ENCODE peak calls at places on chromosomes 7 and 10, in eight cellular contexts. P is body of pancreas; Y is cardiac muscle cell; Z is SJCRH30; M is upper lobe of right lung; B is CD8-positive, alpha-beta memory T cell; E is spleen; C is A673. J is an unnamed sample. For H3K27me3, the result is how much of the 10 kb centered on the place peaks cover.

GRCh38 chr7:117145952-117146475 is 176.8 kb downstream of the WNT2 start:
- DNase-seq in P (no peak), Z (no peak), B (no peak), Y (no peak), M (no peak), C (no peak), E (no peak), J (no peak)

GRCh38 chr10:55214608-55215007 is 413.6 kb upstream of the PCDH15 start:
- DNase-seq in Y (no peak), B (no peak), Z (no peak), E (no peak), M (no peak), C (no peak), P (no peak), J (no peak)

GRCh38 chr10:71351628-71352319 is 32.7 kb downstream of the SLC29A3 start:
- DNase-seq in M (no peak), B (no peak), E (no peak), Y (no peak), P (peak), C (no peak), Z (no peak), J (no peak)

GRCh38 chr10:24153016-24153415 is 55.9 kb upstream of the KIAA1217 start:
- DNase-seq in P (no peak), M (no peak), C (peak), Y (no peak), E (no peak), B (no peak), Z (peak), J (no peak)

GRCh38 chr7:108145401-108145800 is 15.2 kb upstream of the LAMB4 start:
- DNase-seq in Y (no peak), E (no peak), C (no peak), M (no peak), Z (no peak), B (no peak), P (no peak), J (no peak)

GRCh38 chr10:114102253-114102652 is 58.6 kb downstream of the ADRB1 start:
- DNase-seq in C (peak), Z (no peak), M (no peak), E (no peak), Y (no peak), P (no peak), B (no peak), J (no peak)

GRCh38 chr7:157568785-157569584 is 232.2 kb downstream of the DNAJB6 start:
- DNase-seq in Z (no peak), M (peak), E (peak), B (peak), C (peak), Y (no peak), P (peak), J (no peak)

GRCh38 chr7:55192718-55193117 is 172.4 kb upstream of the LANCL2 start:
- DNase-seq in C (peak), E (no peak), Z (no peak), B (no peak), M (no peak), Y (no peak), P (no peak), J (no peak)

GRCh38 chr7:33719059-33719581 is 186.2 kb upstream of the BMPER start:
- DNase-seq in Y (peak), M (no peak), E (no peak), B (no peak), P (peak), Z (no peak), C (no peak), J (no peak)

GRCh38 chr10:66322777-66323176 is 603.1 kb upstream of the LRRTM3 start:
- DNase-seq in P (no peak), Y (no peak), E (no peak), C (no peak), M (no peak), B (no peak), Z (no peak), J (no peak)

GRCh38 chr10:54148508-54148907 is 652.5 kb downstream of the PCDH15 start:
- DNase-seq in Z (no peak), B (no peak), P (no peak), Y (no peak), C (no peak), E (no peak), M (no peak), J (no peak)

GRCh38 chr7:41030673-41031072 is 672.2 kb downstream of the INHBA start:
- DNase-seq in M (no peak), Z (no peak), B (no peak), Y (no peak), P (no peak), E (no peak), C (no peak), J (no peak)

GRCh38 chr7:123749537-123749857 is 694 bp upstream of the WASL start:
- DNase-seq in Y (no peak), M (no peak), C (no peak), E (no peak), B (no peak), P (no peak), Z (no peak), J (no peak)

GRCh38 chr7:155558961-155559360 is 12.6 kb upstream of the CNPY1 start:
- DNase-seq in E (peak), M (no peak), B (no peak), Z (no peak), Y (no peak), P (no peak), C (no peak), J (no peak)

GRCh38 chr10:95606922-95607321 is 45.8 kb upstream of the SORBS1 start:
- DNase-seq in Y (no peak), E (no peak), Z (no peak), P (no peak), C (no peak), M (no peak), B (no peak), J (no peak)

DNA sequence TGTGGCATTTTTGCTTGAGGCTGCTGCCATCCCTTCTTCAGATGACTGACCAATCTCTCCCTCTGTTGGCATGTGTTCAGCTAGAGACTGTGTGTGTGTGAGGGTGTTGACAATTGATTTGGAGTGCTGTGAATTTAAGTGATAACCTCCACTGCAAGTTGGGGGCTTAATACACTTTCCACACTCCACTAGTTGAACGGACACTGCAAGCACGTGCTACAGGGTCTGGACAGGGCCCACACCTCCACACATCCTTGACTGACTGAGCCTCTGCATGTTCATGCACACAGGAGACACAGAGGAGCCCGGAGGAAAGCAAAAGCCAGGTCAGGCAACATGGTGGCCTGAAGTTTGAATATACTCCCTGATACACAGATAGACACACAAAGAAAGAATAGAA is 51.3 kb downstream of the BRAF start:
- DNase-seq in E (no peak), M (no peak), C (no peak), Y (peak), Z (no peak), P (no peak), B (no peak), J (no peak)
- H3K27ac ChIP-seq in E (no peak), M (no peak), C (no peak), Y (peak), Z (no peak), P (no peak), B (no peak), J (no peak)

DNA sequence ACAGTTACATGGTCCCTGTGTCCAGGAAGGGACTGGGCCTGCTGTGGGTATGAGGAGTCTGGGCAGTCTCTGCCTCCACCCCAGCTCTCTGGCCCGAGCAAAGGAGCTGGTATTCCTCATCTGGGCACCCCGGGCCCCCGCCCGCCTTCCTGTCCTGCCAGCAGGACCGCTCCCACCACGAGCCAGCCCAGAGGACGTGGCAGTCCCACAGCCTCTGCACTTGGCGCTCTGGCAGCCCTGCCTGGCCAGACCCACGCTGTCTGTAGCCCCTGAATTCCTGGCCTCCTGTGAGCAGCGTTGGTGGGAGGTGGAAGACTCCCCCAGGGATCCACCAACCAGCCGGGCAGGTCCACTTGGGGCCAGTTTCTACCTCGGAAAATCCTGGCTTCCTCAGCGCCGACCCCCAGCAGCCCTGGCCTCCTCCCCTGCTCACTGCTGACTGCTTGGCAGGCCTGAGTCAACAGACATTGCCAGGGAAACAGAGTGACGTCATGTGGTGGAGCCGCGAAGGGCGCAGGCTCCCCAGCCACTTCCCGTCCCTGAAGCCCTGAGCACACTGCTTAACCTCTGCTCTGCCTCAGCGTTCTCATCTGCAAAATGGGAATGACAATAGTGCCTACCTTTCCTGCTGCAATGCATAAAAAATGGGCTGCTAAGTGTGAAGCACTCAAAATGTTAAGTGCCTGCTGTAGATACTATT is 21.6 kb upstream of the LIMK1 start:
- DNase-seq in C (no peak), M (peak), E (peak), B (peak), Z (no peak), P (peak), Y (no peak), J (no peak)
- H3K4me3 ChIP-seq in C (no peak), M (peak), E (no peak), B (no peak), Z (no peak), P (no peak), Y (no peak), J (no peak)

GRCh38 chr7:158588878-158589442 is 1.3 kb upstream of the PTPRN2 start:
- DNase-seq in M (no peak), Y (no peak), Z (no peak), P (no peak), B (no peak), E (no peak), C (no peak), J (no peak)

GRCh38 chr7:158587425-158588084 is at the start of gene PTPRN2:
- DNase-seq in B (peak), P (peak), E (peak), M (peak), Y (peak), C (peak), Z (no peak), J (no peak)

GRCh38 chr7:158588085-158588877 is 658 bp upstream of the PTPRN2 start:
- DNase-seq in M (peak), P (no peak), Z (no peak), Y (no peak), B (no peak), C (no peak), E (no peak), J (no peak)

GRCh38 chr7:158590181-158590530 is 2.5 kb upstream of the PTPRN2 start:
- DNase-seq in Z (no peak), P (no peak), C (no peak), M (no peak), Y (no peak), B (no peak), E (no peak), J (no peak)

DNA sequence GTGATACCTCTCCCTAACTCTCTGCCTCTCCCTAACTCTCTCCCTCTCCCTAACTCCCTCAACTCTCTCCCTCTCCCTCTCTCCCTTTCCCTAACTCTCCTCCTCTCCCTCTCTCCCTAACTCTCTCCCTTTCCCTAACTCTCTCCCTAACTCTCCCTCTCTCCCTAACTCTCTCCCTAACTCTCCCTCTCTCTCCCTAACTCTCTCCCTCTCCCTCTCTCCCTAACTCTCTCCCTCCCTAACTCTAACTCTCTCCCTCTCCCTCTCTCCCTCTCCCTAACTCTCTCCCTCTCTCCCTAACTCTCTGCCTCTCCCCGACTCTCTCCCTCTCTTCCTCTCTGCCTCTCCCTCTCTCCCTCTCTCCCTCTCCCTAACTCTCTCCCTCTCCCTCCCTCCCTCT is 2.0 kb upstream of the PTPRN2 start:
- DNase-seq in M (no peak), B (no peak), Y (no peak), E (no peak), Z (no peak), P (no peak), C (no peak), J (no peak)
- H3K27me3 ChIP-seq in M (under half), B (under half), Y (half or more), E (under half), Z (under half), P (under half), C (under half), J (under half)

GRCh38 chr10:50604823-50605222 is 18.9 kb downstream of the SGMS1 start:
- DNase-seq in Z (no peak), C (no peak), P (no peak), E (no peak), Y (no peak), M (no peak), B (no peak), J (no peak)
- H3K27ac ChIP-seq in Z (peak), C (no peak), P (peak), E (no peak), Y (peak), M (peak), B (no peak), J (no peak)

GRCh38 chr7:106839511-106839910 is 25.6 kb upstream of the PIK3CG start:
- DNase-seq in E (no peak), M (no peak), Y (no peak), B (no peak), P (no peak), C (no peak), Z (no peak), J (no peak)

GRCh38 chr7:106841896-106842390 is 23.1 kb upstream of the PIK3CG start:
- DNase-seq in Z (no peak), P (no peak), B (no peak), Y (no peak), E (no peak), C (peak), M (no peak), J (no peak)

GRCh38 chr7:106844286-106844997 is 20.6 kb upstream of the PIK3CG start:
- DNase-seq in P (no peak), B (no peak), M (no peak), Z (no peak), E (no peak), C (no peak), Y (no peak), J (no peak)

GRCh38 chr7:106840342-106840741 is 24.7 kb upstream of the PIK3CG start:
- DNase-seq in P (no peak), M (no peak), C (peak), Y (no peak), E (no peak), Z (no peak), B (no peak), J (peak)
- H3K4me3 ChIP-seq in P (no peak), M (no peak), C (no peak), Y (no peak), E (no peak), Z (no peak), B (no peak), J (no peak)

DNA sequence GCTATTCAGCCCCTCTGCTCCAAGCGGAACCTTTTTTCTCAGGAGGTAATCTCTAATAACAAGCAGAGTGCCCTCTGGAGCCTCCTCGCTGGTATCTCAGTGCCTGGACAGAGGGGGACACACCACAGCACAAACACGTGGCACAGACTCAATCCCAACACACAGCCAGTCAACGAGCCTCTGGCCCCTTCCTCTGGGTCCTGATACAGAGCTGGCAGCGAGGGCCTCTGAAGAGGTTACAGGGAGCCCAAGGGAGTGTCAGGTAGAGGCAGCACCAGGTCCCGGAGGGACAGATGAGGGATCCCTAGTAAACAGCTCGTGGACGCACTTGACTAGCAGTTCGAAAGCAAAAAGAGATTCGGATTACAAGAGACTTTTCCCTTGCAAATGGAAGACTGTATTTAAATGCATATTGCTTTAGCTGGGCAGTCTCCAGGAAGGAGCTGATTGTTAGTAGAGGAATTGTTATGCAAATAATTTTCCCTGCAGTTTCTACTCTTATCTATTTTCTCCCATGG is 14.1 kb downstream of the CXCL12 start:
- DNase-seq in Y (no peak), C (no peak), B (no peak), E (peak), M (no peak), Z (no peak), P (peak), J (peak)
- H3K27me3 ChIP-seq in Y (under half), C (under half), B (under half), E (under half), M (under half), Z (under half), P (under half), J (under half)

DNA sequence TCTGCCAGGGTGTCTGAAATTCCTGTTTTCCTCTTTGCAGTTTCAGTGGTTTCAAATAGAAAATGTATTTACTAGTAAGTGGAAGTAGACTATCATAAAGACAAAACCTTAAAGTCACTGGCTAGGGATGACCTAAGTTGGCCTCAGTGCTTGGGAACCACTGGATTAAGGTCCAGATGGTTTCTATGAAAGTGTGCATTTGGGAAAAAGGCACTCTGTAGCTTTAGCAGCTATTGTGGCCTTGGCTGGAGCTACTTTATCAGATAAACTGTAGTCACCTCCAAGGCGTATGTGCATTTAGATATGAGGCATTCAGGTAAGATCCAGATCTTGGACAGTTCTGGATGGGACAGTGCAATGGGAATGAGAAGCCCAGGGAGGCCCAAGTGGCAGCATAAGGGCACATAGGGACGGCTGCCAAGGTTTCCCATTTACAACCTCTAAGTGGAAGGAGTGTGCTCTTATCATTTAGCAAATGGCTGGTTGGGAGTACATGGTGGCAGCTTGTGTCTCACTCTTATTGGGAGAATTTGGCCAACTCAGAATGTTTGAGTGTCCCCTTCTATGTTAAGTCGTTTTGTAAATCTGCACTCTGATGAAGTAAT is 185.6 kb downstream of the LRMDA start:
- DNase-seq in Z (no peak), B (no peak), M (peak), C (no peak), Y (no peak), E (no peak), P (no peak), J (no peak)
- H3K27ac ChIP-seq in Z (no peak), B (no peak), M (no peak), C (no peak), Y (no peak), E (no peak), P (peak), J (no peak)

GRCh38 chr7:4856336-4857056 is 5.3 kb downstream of the PAPOLB start:
- DNase-seq in Z (no peak), P (no peak), E (no peak), B (no peak), Y (no peak), M (no peak), C (no peak), J (no peak)
- H3K4me3 ChIP-seq in Z (no peak), P (no peak), E (no peak), B (no peak), Y (no peak), M (no peak), C (no peak), J (no peak)

GRCh38 chr7:2477447-2478386 is 1.5 kb upstream of the GRIFIN start:
- DNase-seq in Z (peak), E (peak), M (peak), P (peak), Y (peak), C (peak), B (peak), J (no peak)
- H3K27me3 ChIP-seq in Z (under half), E (under half), M (under half), P (under half), Y (under half), C (under half), B (under half), J (under half)